ENCODE peak calls at places on chromosomes 1 and 21, in seven cellular contexts. One of them, this sample, is unnamed.

GRCh38 chr1:71087060-71087459 is 6.2 kb upstream of the ZRANB2 start:
- DNase-seq in K562: peak; percentile 11
- DNase-seq in HCT116: no peak
- DNase-seq in SK-N-SH: no peak
- DNase-seq in H1: no peak
- DNase-seq in HepG2: no peak
- DNase-seq in GM12878: no peak
- DNase-seq in this sample: no peak

GRCh38 chr1:1629430-1630190 is 2.4 kb upstream of the MMP23B start:
- DNase-seq in K562: peak; percentile 21
- DNase-seq in HCT116: no peak
- DNase-seq in SK-N-SH: peak; percentile 42
- DNase-seq in H1: peak; percentile 76
- DNase-seq in HepG2: no peak
- DNase-seq in GM12878: no peak
- DNase-seq in this sample: no peak

GRCh38 chr21:44360174-44360573 is 6.8 kb downstream of the TRPM2 start:
- DNase-seq in K562: no peak
- DNase-seq in HCT116: no peak
- DNase-seq in SK-N-SH: no peak
- DNase-seq in H1: no peak
- DNase-seq in HepG2: no peak
- DNase-seq in GM12878: no peak
- DNase-seq in this sample: no peak

GRCh38 chr1:211472724-211473123 is 19.2 kb downstream of the RD3 start:
- DNase-seq in K562: peak; percentile 45
- DNase-seq in HCT116: no peak
- DNase-seq in SK-N-SH: no peak
- DNase-seq in H1: no peak
- DNase-seq in HepG2: no peak
- DNase-seq in GM12878: no peak
- DNase-seq in this sample: no peak

GRCh38 chr21:43835061-43835460 is 30.0 kb upstream of the AGPAT3 start:
- DNase-seq in K562: peak; percentile 6
- DNase-seq in HCT116: no peak
- DNase-seq in SK-N-SH: peak; percentile 8
- DNase-seq in H1: no peak
- DNase-seq in HepG2: no peak
- DNase-seq in GM12878: no peak
- DNase-seq in this sample: no peak

GRCh38 chr1:214637722-214638473 is 34.9 kb downstream of the CENPF start:
- DNase-seq in K562: peak; percentile 29
- DNase-seq in HCT116: peak; percentile 34
- DNase-seq in SK-N-SH: no peak
- DNase-seq in H1: no peak
- DNase-seq in HepG2: peak; percentile 15
- DNase-seq in GM12878: no peak
- DNase-seq in this sample: peak; percentile 35

GRCh38 chr1:101520302-101520701 is 283.5 kb downstream of the S1PR1 start:
- DNase-seq in K562: peak; percentile 21
- DNase-seq in HCT116: peak; percentile 32
- DNase-seq in SK-N-SH: peak; percentile 42
- DNase-seq in H1: peak; percentile 45
- DNase-seq in HepG2: peak; percentile 27
- DNase-seq in GM12878: peak; percentile 20
- DNase-seq in this sample: peak; percentile 56

GRCh38 chr1:116334868-116335649 is 38.0 kb upstream of the ATP1A1 start:
- DNase-seq in K562: no peak
- DNase-seq in HCT116: no peak
- DNase-seq in SK-N-SH: peak; percentile 27
- DNase-seq in H1: no peak
- DNase-seq in HepG2: peak; percentile 42
- DNase-seq in GM12878: no peak
- DNase-seq in this sample: no peak

GRCh38 chr21:43778469-43779335 is 2.6 kb upstream of the CSTB start:
- DNase-seq in K562: no peak
- DNase-seq in HCT116: no peak
- DNase-seq in SK-N-SH: no peak
- DNase-seq in H1: no peak
- DNase-seq in HepG2: no peak
- DNase-seq in GM12878: no peak
- DNase-seq in this sample: no peak

GRCh38 chr1:225973158-225973557 is 26.0 kb downstream of the SDE2 start:
- DNase-seq in K562: peak; percentile 51
- DNase-seq in HCT116: no peak
- DNase-seq in SK-N-SH: no peak
- DNase-seq in H1: no peak
- DNase-seq in HepG2: no peak
- DNase-seq in GM12878: no peak
- DNase-seq in this sample: no peak

GRCh38 chr1:91589438-91589837 is 88.8 kb downstream of the CDC7 start:
- DNase-seq in K562: no peak
- DNase-seq in HCT116: no peak
- DNase-seq in SK-N-SH: no peak
- DNase-seq in H1: no peak
- DNase-seq in HepG2: no peak
- DNase-seq in GM12878: no peak
- DNase-seq in this sample: no peak

GRCh38 chr21:26570203-26570602 is 2.9 kb downstream of the CYYR1 start:
- DNase-seq in K562: no peak
- DNase-seq in HCT116: no peak
- DNase-seq in SK-N-SH: no peak
- DNase-seq in H1: no peak
- DNase-seq in HepG2: no peak
- DNase-seq in GM12878: no peak
- DNase-seq in this sample: no peak

GRCh38 chr21:26572026-26572425 is 1.1 kb downstream of the CYYR1 start:
- DNase-seq in K562: no peak
- DNase-seq in HCT116: no peak
- DNase-seq in SK-N-SH: no peak
- DNase-seq in H1: no peak
- DNase-seq in HepG2: no peak
- DNase-seq in GM12878: no peak
- DNase-seq in this sample: no peak

DNA sequence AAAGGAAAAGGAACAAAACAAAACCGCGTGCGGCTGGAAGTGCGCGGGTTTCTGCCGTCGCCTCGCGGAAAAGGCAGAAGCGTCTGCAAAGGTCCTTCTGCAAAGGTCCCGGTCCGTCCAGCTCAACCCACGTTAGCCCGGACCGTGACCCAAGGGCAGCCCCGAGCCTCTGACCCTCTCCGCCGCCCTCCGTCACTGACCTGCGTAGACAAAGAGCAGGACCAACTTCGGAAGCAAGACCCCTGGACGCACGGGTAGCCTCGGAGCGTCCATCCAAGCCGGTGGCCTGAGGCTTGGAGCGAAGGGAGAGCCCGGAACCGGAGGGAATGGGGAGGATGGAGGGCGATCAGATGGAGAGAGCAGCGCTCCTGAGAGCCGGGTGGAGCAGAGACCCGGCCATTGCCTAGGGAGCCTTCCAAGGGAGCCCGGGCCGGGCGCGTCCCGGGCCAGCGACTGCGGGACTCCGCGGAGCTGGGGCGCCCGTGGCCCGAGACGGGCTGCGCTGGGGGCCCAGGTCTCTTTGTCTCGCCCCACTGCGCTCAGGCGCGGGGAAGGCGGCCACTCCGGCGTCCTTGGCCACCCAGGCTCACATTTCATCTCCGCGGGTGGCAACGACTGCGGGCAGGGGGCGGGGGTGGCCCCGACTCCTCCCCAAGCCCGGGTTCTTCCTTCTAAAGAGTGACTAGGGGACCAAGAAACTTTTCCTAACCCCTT is at the start of gene CYYR1:
- DNase-seq in K562: no peak
- DNase-seq in HCT116: no peak
- DNase-seq in SK-N-SH: peak; percentile 9
- DNase-seq in H1: peak; percentile 87
- DNase-seq in HepG2: no peak
- DNase-seq in GM12878: no peak
- DNase-seq in this sample: no peak
- TF ChIP-seq JUND in K562: no peak
- TF ChIP-seq JUND in HCT116: no peak
- TF ChIP-seq JUND in SK-N-SH: no peak
- TF ChIP-seq JUND in H1: no peak
- TF ChIP-seq JUND in HepG2: no peak
- TF ChIP-seq JUND in GM12878: no peak
- TF ChIP-seq JUND in this sample: no peak

GRCh38 chr1:231584117-231584516 is 42.5 kb upstream of the DISC1 start:
- DNase-seq in K562: no peak
- DNase-seq in HCT116: peak; percentile 33
- DNase-seq in SK-N-SH: peak; percentile 37
- DNase-seq in H1: no peak
- DNase-seq in HepG2: peak; percentile 47
- DNase-seq in GM12878: no peak
- DNase-seq in this sample: peak; percentile 48
- TF ChIP-seq JUND in K562: no peak
- TF ChIP-seq JUND in HCT116: no peak
- TF ChIP-seq JUND in SK-N-SH: no peak
- TF ChIP-seq JUND in H1: no peak
- TF ChIP-seq JUND in HepG2: no peak
- TF ChIP-seq JUND in GM12878: no peak
- TF ChIP-seq JUND in this sample: no peak

GRCh38 chr1:85465791-85466134 is 804 bp upstream of the DDAH1 start:
- DNase-seq in K562: no peak
- DNase-seq in HCT116: no peak
- DNase-seq in SK-N-SH: no peak
- DNase-seq in H1: no peak
- DNase-seq in HepG2: no peak
- DNase-seq in GM12878: no peak
- DNase-seq in this sample: no peak
- TF ChIP-seq JUND in K562: no peak
- TF ChIP-seq JUND in HCT116: no peak
- TF ChIP-seq JUND in SK-N-SH: no peak
- TF ChIP-seq JUND in H1: no peak
- TF ChIP-seq JUND in HepG2: no peak
- TF ChIP-seq JUND in GM12878: no peak
- TF ChIP-seq JUND in this sample: no peak

GRCh38 chr21:24200052-24200451 is 1407.2 kb downstream of the MRPL39 start:
- DNase-seq in K562: no peak
- DNase-seq in HCT116: no peak
- DNase-seq in SK-N-SH: no peak
- DNase-seq in H1: no peak
- DNase-seq in HepG2: no peak
- DNase-seq in GM12878: peak; percentile 4
- DNase-seq in this sample: no peak
- TF ChIP-seq JUND in K562: no peak
- TF ChIP-seq JUND in HCT116: no peak
- TF ChIP-seq JUND in SK-N-SH: no peak
- TF ChIP-seq JUND in H1: no peak
- TF ChIP-seq JUND in HepG2: no peak
- TF ChIP-seq JUND in GM12878: no peak
- TF ChIP-seq JUND in this sample: no peak

GRCh38 chr1:15211424-15211823 is 35.6 kb upstream of the FHAD1 start:
- DNase-seq in K562: no peak
- DNase-seq in HCT116: no peak
- DNase-seq in SK-N-SH: no peak
- DNase-seq in H1: no peak
- DNase-seq in HepG2: no peak
- DNase-seq in GM12878: no peak
- DNase-seq in this sample: no peak

GRCh38 chr1:15212989-15213291 is 34.1 kb upstream of the FHAD1 start:
- DNase-seq in K562: no peak
- DNase-seq in HCT116: no peak
- DNase-seq in SK-N-SH: no peak
- DNase-seq in H1: no peak
- DNase-seq in HepG2: no peak
- DNase-seq in GM12878: no peak
- DNase-seq in this sample: no peak

GRCh38 chr1:15213333-15213732 is 33.7 kb upstream of the FHAD1 start:
- DNase-seq in K562: no peak
- DNase-seq in HCT116: no peak
- DNase-seq in SK-N-SH: no peak
- DNase-seq in H1: no peak
- DNase-seq in HepG2: no peak
- DNase-seq in GM12878: no peak
- DNase-seq in this sample: no peak

GRCh38 chr1:15212216-15212988 is 34.6 kb upstream of the FHAD1 start:
- DNase-seq in K562: no peak
- DNase-seq in HCT116: no peak
- DNase-seq in SK-N-SH: peak; percentile 46
- DNase-seq in H1: no peak
- DNase-seq in HepG2: no peak
- DNase-seq in GM12878: no peak
- DNase-seq in this sample: no peak

GRCh38 chr1:15210651-15211390 is 36.2 kb upstream of the FHAD1 start:
- DNase-seq in K562: no peak
- DNase-seq in HCT116: no peak
- DNase-seq in SK-N-SH: no peak
- DNase-seq in H1: no peak
- DNase-seq in HepG2: no peak
- DNase-seq in GM12878: no peak
- DNase-seq in this sample: no peak
- TF ChIP-seq JUND in K562: no peak
- TF ChIP-seq JUND in HCT116: no peak
- TF ChIP-seq JUND in SK-N-SH: no peak
- TF ChIP-seq JUND in H1: no peak
- TF ChIP-seq JUND in HepG2: no peak
- TF ChIP-seq JUND in GM12878: no peak
- TF ChIP-seq JUND in this sample: no peak

GRCh38 chr1:39129514-39129913 is 75.0 kb upstream of the MACF1 start:
- DNase-seq in K562: no peak
- DNase-seq in HCT116: no peak
- DNase-seq in SK-N-SH: no peak
- DNase-seq in H1: no peak
- DNase-seq in HepG2: no peak
- DNase-seq in GM12878: no peak
- DNase-seq in this sample: peak; percentile 54
- TF ChIP-seq JUND in K562: no peak
- TF ChIP-seq JUND in HCT116: no peak
- TF ChIP-seq JUND in SK-N-SH: no peak
- TF ChIP-seq JUND in H1: no peak
- TF ChIP-seq JUND in HepG2: no peak
- TF ChIP-seq JUND in GM12878: no peak
- TF ChIP-seq JUND in this sample: no peak